ENCODE peak calls at places on chromosomes 11 and 22, in eight cellular contexts. N is WTC11, W is fibroblast of mammary gland, B is AG09309, U is AG04450, Y is nephron progenitor cell, V is adrenal gland, L is body of pancreas. G is an unnamed sample.

GRCh38 chr11:123211981-123212380 is 16.9 kb upstream of the CLMP start:
- DNase-seq in V (no peak), Y (no peak), B (no peak), N (no peak), L (no peak), U (no peak), W (peak; percentile 56), G (no peak)

GRCh38 chr11:59556115-59556882 is 45.0 kb downstream of the OR4D9 start:
- DNase-seq in L (peak; percentile 70), Y (peak; percentile 69), W (peak; percentile 93), N (peak; percentile 78), B (no peak), V (peak; percentile 50), U (peak; percentile 83), G (peak; percentile 59)

GRCh38 chr11:65008016-65008415 is 5.9 kb upstream of the ARL2 start:
- DNase-seq in W (no peak), Y (no peak), N (no peak), B (no peak), U (no peak), L (no peak), V (no peak), G (no peak)

GRCh38 chr11:4848908-4849307 is at the start of gene OR51S1:
- DNase-seq in B (no peak), V (no peak), W (no peak), N (no peak), U (no peak), Y (no peak), L (no peak), G (no peak)

GRCh38 chr22:24716602-24717001 is 57.9 kb downstream of the PIWIL3 start:
- DNase-seq in U (no peak), V (no peak), B (no peak), W (no peak), N (no peak), Y (no peak), L (no peak), G (no peak)

GRCh38 chr22:43039800-43040199 is 24.9 kb upstream of the PACSIN2 start:
- DNase-seq in N (no peak), B (no peak), W (no peak), U (no peak), V (no peak), L (no peak), Y (no peak), G (no peak)

GRCh38 chr11:9142732-9143131 is 51.3 kb upstream of the SCUBE2 start:
- DNase-seq in U (no peak), B (no peak), Y (no peak), L (no peak), N (no peak), W (no peak), V (peak; percentile 63), G (no peak)

GRCh38 chr22:16603448-16603768 is 10.8 kb upstream of the CCT8L2 start:
- DNase-seq in N (no peak), W (no peak), L (no peak), Y (no peak), V (no peak), B (no peak), U (no peak), G (no peak)

GRCh38 chr11:8810331-8811301 is 100.4 kb upstream of the AKIP1 start:
- DNase-seq in V (peak; percentile 88), L (peak; percentile 83), U (peak; percentile 61), N (peak; percentile 80), W (peak; percentile 79), Y (peak; percentile 81), B (peak; percentile 59), G (peak; percentile 54)

GRCh38 chr22:22911327-22912134 is 23.9 kb downstream of the IGLL5 start:
- DNase-seq in U (no peak), L (no peak), N (no peak), Y (no peak), B (no peak), W (no peak), V (no peak), G (no peak)

GRCh38 chr22:43185860-43186261 is 1.1 kb downstream of the TTLL12 start:
- DNase-seq in N (no peak), L (peak; percentile 78), U (no peak), Y (peak; percentile 30), B (no peak), W (peak; percentile 37), V (peak; percentile 72), G (no peak)

GRCh38 chr11:126597041-126597440 is 241.6 kb downstream of the ST3GAL4 start:
- DNase-seq in U (no peak), N (no peak), B (no peak), W (no peak), L (no peak), V (no peak), Y (no peak), G (no peak)

GRCh38 chr11:95324826-95325225 is 93.8 kb upstream of the SESN3 start:
- DNase-seq in Y (no peak), U (no peak), L (no peak), N (no peak), V (no peak), B (no peak), W (no peak), G (no peak)

GRCh38 chr11:16814410-16815046 is 76.1 kb downstream of the C11orf58 start:
- DNase-seq in N (no peak), V (no peak), B (no peak), L (no peak), U (no peak), W (no peak), Y (no peak), G (no peak)

GRCh38 chr11:83156150-83156995 is 558 bp upstream of the PCF11 start:
- DNase-seq in N (peak; percentile 97), W (peak; percentile 100), B (peak; percentile 100), Y (peak; percentile 98), V (peak; percentile 100), L (peak; percentile 99), U (peak; percentile 100), G (peak; percentile 93)

GRCh38 chr11:83158965-83159900 is 2.3 kb downstream of the PCF11 start:
- DNase-seq in Y (no peak), B (no peak), W (no peak), U (no peak), L (no peak), N (no peak), V (no peak), G (no peak)

GRCh38 chr11:83156996-83157754 is at the start of gene PCF11:
- DNase-seq in U (no peak), Y (no peak), N (peak; percentile 96), L (no peak), V (no peak), W (no peak), B (no peak), G (no peak)

GRCh38 chr11:83158474-83158786 is 1.5 kb downstream of the PCF11 start:
- DNase-seq in L (no peak), Y (no peak), B (no peak), N (no peak), V (no peak), W (no peak), U (no peak), G (no peak)

GRCh38 chr11:83157755-83158473 is 983 bp downstream of the PCF11 start:
- DNase-seq in N (peak; percentile 24), U (no peak), B (no peak), L (peak; percentile 59), Y (peak; percentile 43), W (peak; percentile 45), V (peak; percentile 76), G (peak; percentile 39)
- TF ChIP-seq CTCF in N (no peak), U (no peak), B (no peak), L (no peak), Y (no peak), W (no peak), V (no peak), G (no peak)

DNA sequence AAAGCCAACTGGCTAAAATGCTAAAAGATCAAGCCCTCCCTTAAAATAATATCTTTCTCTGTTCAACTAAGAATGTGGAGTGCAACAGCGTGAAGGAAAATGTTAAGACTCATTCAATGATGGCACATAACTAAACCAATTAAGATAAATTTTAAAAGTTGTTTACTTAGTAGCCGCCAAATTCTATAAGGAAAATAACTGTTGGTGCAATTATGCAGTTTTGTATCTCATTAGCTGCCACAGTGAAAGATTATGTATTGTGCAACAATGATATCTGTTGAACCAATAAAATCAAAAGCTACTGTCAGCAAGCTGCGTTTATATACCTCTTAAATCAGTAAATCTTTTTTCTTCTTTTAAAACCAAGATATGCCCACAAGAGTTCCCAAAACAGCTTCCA is 55.5 kb downstream of the SIK3 start:
- DNase-seq in W (no peak), Y (no peak), U (no peak), B (no peak), N (no peak), L (no peak), V (no peak), G (no peak)
- TF ChIP-seq CTCF in W (no peak), Y (no peak), U (no peak), B (no peak), N (no peak), L (no peak), V (no peak), G (no peak)

GRCh38 chr11:12841946-12842630 is 167.0 kb upstream of the RASSF10 start:
- DNase-seq in B (peak; percentile 47), U (no peak), W (peak; percentile 72), V (peak; percentile 55), N (no peak), Y (peak; percentile 43), L (peak; percentile 56), G (peak; percentile 22)

GRCh38 chr11:12845739-12846358 is 163.3 kb upstream of the RASSF10 start:
- DNase-seq in W (peak; percentile 43), N (peak; percentile 41), V (no peak), L (peak; percentile 67), Y (peak; percentile 35), U (peak; percentile 65), B (no peak), G (no peak)

GRCh38 chr11:12846766-12847615 is 162.1 kb upstream of the RASSF10 start:
- DNase-seq in L (no peak), B (no peak), W (no peak), Y (no peak), U (no peak), N (no peak), V (no peak), G (no peak)

GRCh38 chr11:12840871-12841516 is 166.8 kb downstream of the TEAD1 start:
- DNase-seq in Y (no peak), L (no peak), B (no peak), V (no peak), W (peak; percentile 51), U (no peak), N (no peak), G (no peak)

GRCh38 chr11:12842933-12843636 is 166.0 kb upstream of the RASSF10 start:
- DNase-seq in W (peak; percentile 48), B (no peak), N (no peak), V (peak; percentile 32), U (no peak), Y (peak; percentile 39), L (no peak), G (peak; percentile 35)
- TF ChIP-seq CTCF in W (no peak), B (no peak), N (no peak), V (no peak), U (no peak), Y (no peak), L (no peak), G (no peak)

DNA sequence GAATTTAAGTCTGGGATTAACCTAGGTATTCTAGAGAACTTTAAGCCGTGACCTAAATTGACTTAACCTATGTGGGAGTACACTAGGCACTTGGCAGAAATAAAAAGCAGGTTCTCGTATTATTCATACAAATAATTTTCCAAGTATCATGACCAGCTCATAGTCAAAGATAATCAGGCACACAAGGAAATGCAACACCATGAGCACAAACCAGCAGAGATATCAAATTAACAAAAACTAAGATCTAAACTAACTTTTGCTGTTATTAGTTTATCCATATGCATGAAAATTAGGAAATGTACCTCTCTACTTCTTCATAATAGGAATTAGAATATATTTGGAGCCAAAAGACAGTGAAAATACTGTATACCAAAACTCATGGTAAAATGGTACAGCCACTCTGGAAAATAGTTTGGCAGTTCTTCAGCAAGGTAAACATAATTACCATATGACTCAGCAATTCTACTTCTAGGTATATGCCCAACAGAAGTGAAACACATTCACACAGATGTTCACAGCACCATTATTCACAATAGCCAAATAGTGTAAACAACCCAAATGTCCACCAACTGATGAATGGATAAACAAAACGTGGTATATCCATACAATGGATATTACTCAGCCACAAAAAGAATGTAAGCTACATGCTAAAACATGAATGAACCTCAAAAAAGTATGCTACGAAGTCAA is 154.1 kb downstream of the ENTHD1 start:
- DNase-seq in U (no peak), L (no peak), Y (no peak), W (no peak), V (no peak), N (no peak), B (no peak), G (no peak)
- TF ChIP-seq CTCF in U (no peak), L (no peak), Y (no peak), W (no peak), V (no peak), N (no peak), B (no peak), G (no peak)